ENCODE peak calls at places on chromosomes 1 and 21, in four cellular contexts. E is A549, N is HepG2, A is K562. S is an unnamed sample.
A peak's percentile ranks its signal among the peaks of the same experiment; 100 is the strongest.

GRCh38 chr21:45335761-45336534 is 48.3 kb upstream of the POFUT2 start:
- DNase-seq in E (no peak), N (no peak), A (no peak), S (no peak)

GRCh38 chr1:162368451-162368850 is 8.2 kb downstream of the SPATA46 start:
- DNase-seq in E (no peak), N (no peak), A (no peak), S (no peak)

GRCh38 chr1:245678866-245679411 is 524.2 kb downstream of the KIF26B start:
- DNase-seq in E (no peak), N (no peak), A (no peak), S (no peak)

GRCh38 chr1:89771991-89772560 is 48.8 kb upstream of the LRRC8D start:
- DNase-seq in E (no peak), N (no peak), A (no peak), S (no peak)

GRCh38 chr1:150622219-150622975 is 7.0 kb downstream of the ENSA start:
- DNase-seq in E (no peak), N (no peak), A (peak; percentile 49), S (peak; percentile 62)

GRCh38 chr21:40466893-40467483 is 380.0 kb downstream of the DSCAM start:
- DNase-seq in E (peak; percentile 9), N (no peak), A (no peak), S (no peak)

GRCh38 chr1:59767119-59767518 is 47.6 kb upstream of the HOOK1 start:
- DNase-seq in E (no peak), N (peak; percentile 12), A (no peak), S (no peak)

GRCh38 chr1:17588048-17588781 is 48.7 kb downstream of the ARHGEF10L start:
- DNase-seq in E (peak; percentile 38), N (peak; percentile 96), A (no peak), S (peak; percentile 56)

DNA sequence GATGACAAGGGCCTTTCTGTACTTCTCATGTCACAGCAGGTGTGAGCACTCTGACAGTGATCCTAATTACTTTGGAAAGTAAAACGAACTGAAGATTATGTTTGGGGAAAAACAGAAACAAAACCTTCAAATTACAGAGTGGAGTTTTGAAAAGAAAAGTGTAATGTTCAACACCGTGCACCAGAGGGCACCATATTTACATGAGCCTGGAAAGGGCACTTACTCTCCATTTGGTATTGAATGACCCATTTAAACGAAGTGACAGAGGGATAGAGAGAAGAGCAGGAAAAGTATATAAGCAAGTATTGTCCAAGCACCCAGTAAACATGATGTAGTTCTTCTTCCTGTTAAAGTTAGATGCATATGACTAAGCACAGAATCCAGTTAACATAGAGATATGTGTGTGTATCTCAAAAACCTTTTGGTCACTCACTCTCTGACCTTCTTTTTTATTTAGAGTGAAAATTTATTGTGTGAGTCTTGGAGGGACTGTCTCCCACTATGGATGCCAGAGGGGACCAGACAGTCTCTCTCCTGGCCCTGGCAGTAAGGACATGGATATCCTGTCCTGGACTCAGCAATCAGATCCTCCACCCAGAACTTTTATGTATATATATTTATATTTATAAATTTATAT is 3.8 kb upstream of the RGSL1 start:
- DNase-seq in E (peak; percentile 53), N (peak; percentile 39), A (peak; percentile 63), S (peak; percentile 22)
- TF ChIP-seq JUN in E (no peak), N (no peak), A (no peak), S (no peak)

DNA sequence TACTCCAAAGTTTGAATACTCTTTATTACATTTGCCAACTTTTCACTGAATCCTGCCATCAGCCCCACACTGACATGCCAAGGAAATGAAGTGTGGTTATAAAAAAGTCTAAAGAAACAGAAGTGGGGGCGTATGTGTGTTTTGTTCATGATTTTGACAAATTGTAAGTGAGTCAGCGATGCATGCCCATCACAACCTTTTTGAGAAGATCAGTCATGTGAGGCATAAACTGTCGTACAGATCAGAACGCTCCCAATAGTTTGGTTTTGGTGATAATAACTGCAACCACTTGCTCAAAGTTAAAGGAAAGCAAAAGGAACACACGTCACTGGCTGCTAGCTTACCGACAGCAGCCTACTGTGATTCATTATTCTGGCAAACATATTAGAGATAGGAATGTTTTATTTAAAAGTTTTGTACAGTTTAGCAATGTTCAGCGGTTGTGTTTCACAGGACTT is 95.6 kb downstream of the RGS2 start:
- DNase-seq in E (peak; percentile 65), N (no peak), A (no peak), S (no peak)
- TF ChIP-seq ESRRA in E (no peak), N (no peak), A (no peak), S (no peak)

GRCh38 chr1:87292684-87293493 is 35.8 kb upstream of the LMO4 start:
- DNase-seq in E (peak; percentile 48), N (peak; percentile 54), A (peak; percentile 58), S (peak; percentile 72)
- TF ChIP-seq USF2 in E (no peak), N (no peak), A (no peak), S (no peak)

DNA sequence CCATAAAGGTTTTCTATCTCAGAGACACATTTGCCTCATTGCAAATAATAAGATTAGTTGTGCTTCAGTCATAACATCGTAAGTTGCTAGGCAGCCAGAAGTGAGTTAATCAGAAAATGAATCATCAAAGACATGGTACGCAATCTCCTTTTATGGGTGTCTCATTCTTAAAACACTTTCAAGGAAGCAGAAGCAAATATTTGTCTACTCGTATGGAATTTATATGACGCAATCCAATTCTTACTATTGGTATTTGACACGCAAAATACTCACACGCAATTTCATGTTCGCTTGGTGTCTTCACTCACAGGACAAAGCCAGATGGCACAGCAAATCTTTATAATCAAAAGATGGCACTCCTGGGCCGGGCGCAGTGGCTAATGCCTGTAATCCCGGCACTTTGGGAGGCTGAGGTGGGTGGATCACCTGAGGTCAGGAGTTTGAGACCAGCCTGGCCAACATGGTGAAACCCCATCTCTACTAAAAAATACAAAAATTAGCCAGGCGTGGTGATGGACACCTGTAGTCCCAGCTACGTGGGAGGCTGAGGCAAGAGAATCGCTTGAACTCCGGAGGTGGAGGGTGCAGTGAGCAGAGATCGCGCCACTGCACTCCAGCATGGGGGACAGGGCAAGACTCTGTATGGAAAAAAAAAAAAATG is 56.4 kb downstream of the HLCS start:
- DNase-seq in E (peak; percentile 98), N (peak; percentile 21), A (no peak), S (no peak)
- TF ChIP-seq JUN in E (peak; percentile 94), N (no peak), A (no peak), S (no peak)

DNA sequence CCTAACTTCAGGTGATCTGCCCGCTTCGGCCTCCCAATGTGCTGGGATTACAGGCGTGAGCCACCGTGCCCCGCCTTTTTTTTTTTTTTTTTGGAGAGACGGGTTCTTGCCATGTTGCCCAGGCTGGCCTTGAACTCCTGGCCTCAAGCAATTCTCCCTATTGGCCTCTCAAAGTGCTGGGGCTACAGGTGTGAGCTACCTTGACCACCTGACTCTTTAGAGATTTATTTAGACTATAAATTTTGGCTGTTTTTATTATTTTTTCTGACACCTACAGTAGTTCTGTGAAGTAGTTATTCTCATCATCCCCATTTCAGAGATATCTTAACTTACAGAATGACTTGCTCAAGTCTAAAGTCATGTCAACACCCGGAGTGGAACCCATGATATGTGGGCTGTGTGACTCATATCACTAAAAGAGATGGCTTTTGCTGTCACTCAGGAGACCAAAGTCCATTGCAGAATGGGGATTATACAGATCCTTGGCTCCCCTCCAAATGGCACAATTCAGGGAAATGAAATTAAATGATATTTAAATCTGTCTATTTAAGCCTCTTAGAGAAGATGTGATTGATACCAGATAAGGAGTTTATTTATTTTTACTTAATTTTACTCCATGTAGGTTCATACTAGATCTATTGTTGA is 93.2 kb downstream of the CTH start:
- DNase-seq in E (peak; percentile 29), N (peak; percentile 71), A (peak; percentile 21), S (no peak)
- TF ChIP-seq ESRRA in E (no peak), N (no peak), A (no peak), S (no peak)

DNA sequence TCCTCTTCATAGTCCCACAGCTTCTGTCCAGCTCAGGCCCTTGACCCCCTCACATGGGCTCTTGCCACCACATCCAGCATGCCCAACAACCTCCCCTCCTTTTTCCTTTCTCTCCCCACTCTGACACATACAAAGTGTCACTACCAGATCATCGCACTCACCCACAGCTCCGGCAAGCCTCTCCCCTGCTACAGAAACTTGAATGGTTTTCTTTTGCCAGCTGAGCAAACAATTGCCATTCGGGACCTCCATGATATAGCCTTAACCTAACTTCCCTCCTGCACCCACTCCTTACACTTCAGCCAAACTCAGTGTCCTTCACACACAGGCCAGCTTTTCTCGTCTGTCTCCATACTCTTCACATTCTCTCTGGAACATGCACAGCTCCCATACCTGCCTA is 43.3 kb downstream of the MAB21L3 start:
- DNase-seq in E (no peak), N (no peak), A (no peak), S (no peak)
- TF ChIP-seq USF2 in E (no peak), N (no peak), A (no peak), S (no peak)

GRCh38 chr1:34270181-34270580 is 93.5 kb downstream of the C1orf94 start:
- DNase-seq in E (no peak), N (no peak), A (no peak), S (no peak)

GRCh38 chr1:34267326-34267725 is 90.6 kb downstream of the C1orf94 start:
- DNase-seq in E (no peak), N (no peak), A (no peak), S (no peak)

GRCh38 chr1:34266127-34266951 is 89.6 kb downstream of the C1orf94 start:
- DNase-seq in E (no peak), N (no peak), A (no peak), S (peak; percentile 24)

GRCh38 chr1:34265396-34265795 is 88.7 kb downstream of the C1orf94 start:
- DNase-seq in E (no peak), N (no peak), A (no peak), S (no peak)

DNA sequence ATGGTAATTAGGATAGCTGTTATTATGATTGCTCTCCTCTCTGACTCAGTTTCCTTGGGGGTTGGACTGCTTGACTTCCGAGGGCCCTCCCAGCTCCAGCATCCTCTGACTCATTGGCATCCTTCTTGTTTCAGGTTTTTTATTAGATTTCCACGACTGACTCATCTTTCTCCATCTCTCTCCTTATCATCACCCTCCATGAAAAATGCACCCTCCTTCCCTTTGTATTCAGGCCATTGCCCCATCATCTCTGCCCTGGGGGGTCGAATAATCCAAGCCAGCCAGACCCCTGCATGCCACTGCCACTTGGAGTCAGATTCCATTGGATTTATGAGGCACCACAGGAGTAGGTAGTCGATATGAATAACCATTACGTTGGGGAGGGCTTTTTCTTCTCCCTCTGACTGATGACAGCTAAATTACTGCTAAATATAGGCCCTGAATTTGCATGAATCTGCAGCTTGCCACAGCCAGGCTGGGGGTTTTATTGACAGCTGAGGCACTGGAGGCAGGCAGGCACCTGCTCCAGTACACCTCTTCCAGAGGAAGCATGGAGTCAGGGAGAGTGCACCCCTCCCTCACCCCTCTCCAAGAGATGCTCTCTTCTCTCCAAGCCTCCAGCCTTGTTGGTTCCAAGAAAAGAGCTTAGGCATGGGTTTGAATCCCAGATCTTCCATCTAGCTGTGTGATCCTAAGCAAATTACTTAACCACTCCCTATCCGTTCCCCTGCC is 91.8 kb downstream of the C1orf94 start:
- DNase-seq in E (no peak), N (no peak), A (no peak), S (no peak)
- TF ChIP-seq JUN in E (no peak), N (no peak), A (no peak), S (no peak)

DNA sequence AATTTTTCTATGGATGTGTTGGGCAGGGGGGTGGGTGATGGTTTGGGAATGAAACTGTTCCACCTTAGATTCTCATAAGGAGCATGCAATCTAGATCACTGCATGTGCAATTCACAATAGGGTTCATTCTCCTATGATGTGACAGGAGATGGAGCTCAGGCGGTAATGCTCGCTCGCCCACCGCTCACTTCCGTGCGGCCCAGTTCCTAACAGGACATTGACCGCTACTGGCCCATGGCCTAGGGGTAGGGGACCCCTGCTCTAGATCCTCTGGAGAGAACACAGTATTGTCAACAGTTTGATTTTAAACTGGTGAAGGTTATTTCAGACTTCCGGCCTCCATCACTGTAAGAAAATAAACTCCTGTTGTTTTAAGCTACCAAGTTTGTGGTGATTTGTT is 55.0 kb upstream of the USH2A start:
- DNase-seq in E (no peak), N (no peak), A (no peak), S (no peak)
- TF ChIP-seq ESRRA in E (no peak), N (no peak), A (no peak), S (no peak)